ENCODE peak calls at places on chromosomes 4 and X, in ten cellular contexts. K is GM19239; B is astrocyte of the hippocampus; D is stimulated activated CD4-positive, alpha-beta T cell treated with anti-CD3 and anti-CD28 coated beads, Interleukin-12 subunit alpha, Interleukin-12 subunit beta, amount 100 ng/mL, for 4 hours; Z is AG04450; G is glomerular endothelial cell; A is activated CD4-positive, alpha-beta T cell treated with anti-CD3 and anti-CD28 coated beads, Interleukin-2, amount 10 ng/mL, durations not matched to agents 7 days and 5 days; I is neural crest cell; W is fibroblast of lung; R is NCI-H1105. F is an unnamed sample.

GRCh38 chr4:190015538-190016368 is 11.3 kb downstream of the FRG2 start:
- DNase-seq in W (no peak), K (no peak), D (no peak), I (no peak), B (no peak), G (no peak), Z (no peak), R (no peak), A (no peak), F (no peak)

GRCh38 chr4:94574616-94575015 is 122.9 kb downstream of the PDLIM5 start:
- DNase-seq in W (no peak), B (no peak), Z (no peak), D (no peak), K (no peak), R (no peak), A (no peak), I (no peak), G (no peak), F (no peak)

GRCh38 chr4:116439330-116439729 is 646.0 kb downstream of the TRAM1L1 start:
- DNase-seq in K (no peak), D (no peak), B (no peak), R (no peak), Z (no peak), G (no peak), W (no peak), A (no peak), I (no peak), F (no peak)

GRCh38 chrX:115571712-115572111 is 10.7 kb downstream of the PLS3 start:
- DNase-seq in W (no peak), K (no peak), D (no peak), G (no peak), A (no peak), B (no peak), R (no peak), Z (no peak), I (no peak), F (no peak)

GRCh38 chrX:39705299-39705698 is 392.5 kb downstream of the BCOR start:
- DNase-seq in R (peak; percentile 14), A (no peak), Z (peak; percentile 67), G (no peak), B (peak; percentile 87), W (peak; percentile 87), I (no peak), K (no peak), D (no peak), F (peak; percentile 50)

GRCh38 chr4:98181815-98182214 is 38.5 kb upstream of the STPG2 start:
- DNase-seq in W (peak; percentile 12), I (no peak), A (no peak), G (no peak), D (no peak), K (no peak), B (peak; percentile 13), Z (no peak), R (no peak), F (no peak)

GRCh38 chr4:24999392-25000104 is 31.2 kb downstream of the LGI2 start:
- DNase-seq in A (no peak), I (no peak), D (no peak), R (no peak), W (no peak), K (no peak), G (no peak), B (no peak), Z (no peak), F (no peak)

GRCh38 chr4:182738283-182739047 is 178.7 kb downstream of the DCTD start:
- DNase-seq in I (no peak), B (no peak), A (no peak), Z (no peak), G (no peak), K (no peak), D (no peak), W (peak; percentile 15), R (no peak), F (no peak)

GRCh38 chr4:177961709-177962380 is 519.6 kb upstream of the AGA start:
- DNase-seq in K (no peak), I (no peak), D (no peak), A (no peak), Z (no peak), G (no peak), W (no peak), B (no peak), R (no peak), F (no peak)

GRCh38 chr4:184950117-184950830 is 68.0 kb upstream of the HELT start:
- DNase-seq in A (no peak), I (no peak), W (no peak), D (no peak), G (no peak), R (no peak), B (no peak), K (no peak), Z (no peak), F (no peak)

GRCh38 chr4:15668566-15669435 is 12.8 kb upstream of the FAM200B start:
- DNase-seq in G (no peak), A (no peak), D (no peak), B (no peak), I (no peak), R (no peak), W (no peak), Z (no peak), K (no peak), F (no peak)

GRCh38 chr4:94411296-94411695 is 40.4 kb upstream of the PDLIM5 start:
- DNase-seq in W (no peak), R (no peak), A (no peak), D (no peak), Z (no peak), I (no peak), G (no peak), K (no peak), B (no peak), F (no peak)

GRCh38 chrX:17291998-17292658 is 82.9 kb upstream of the NHS start:
- DNase-seq in G (no peak), A (no peak), I (no peak), R (no peak), D (no peak), K (no peak), W (peak; percentile 42), B (peak; percentile 61), Z (no peak), F (no peak)

GRCh38 chrX:39152106-39152649 is 350.9 kb downstream of the MID1IP1 start:
- DNase-seq in I (peak; percentile 66), A (peak; percentile 25), B (no peak), G (no peak), W (no peak), Z (no peak), K (no peak), R (peak; percentile 81), D (peak; percentile 21), F (no peak)

GRCh38 chr4:140809671-140810070 is 53.5 kb upstream of the TBC1D9 start:
- DNase-seq in D (no peak), B (no peak), I (no peak), R (no peak), A (no peak), W (no peak), G (no peak), Z (no peak), K (no peak), F (no peak)

GRCh38 chr4:20317424-20317985 is 65.8 kb downstream of the SLIT2 start:
- DNase-seq in A (no peak), G (no peak), B (no peak), D (no peak), R (no peak), Z (no peak), W (peak; percentile 30), K (no peak), I (no peak), F (no peak)

GRCh38 chr4:23061431-23061830 is 368.7 kb downstream of the GBA3 start:
- DNase-seq in B (no peak), I (no peak), K (no peak), D (no peak), A (no peak), R (no peak), G (no peak), W (no peak), Z (no peak), F (no peak)

GRCh38 chr4:13541720-13542576 is 2.4 kb downstream of the NKX3-2 start:
- DNase-seq in R (no peak), G (no peak), K (no peak), A (peak; percentile 35), W (no peak), I (no peak), D (no peak), B (no peak), Z (no peak), F (no peak)

GRCh38 chrX:106917830-106918500 is 2.2 kb upstream of the CLDN2 start:
- DNase-seq in R (peak; percentile 20), Z (no peak), W (peak; percentile 55), G (peak; percentile 69), A (peak; percentile 6), D (no peak), I (no peak), K (no peak), B (peak; percentile 88), F (no peak)

GRCh38 chr4:179855471-179855870 is 2387.7 kb upstream of the TENM3 start:
- DNase-seq in Z (no peak), A (no peak), R (no peak), G (no peak), B (no peak), I (no peak), K (no peak), W (no peak), D (no peak), F (no peak)

GRCh38 chr4:159435561-159436023 is 332.7 kb downstream of the RAPGEF2 start:
- DNase-seq in W (no peak), I (no peak), G (no peak), A (no peak), Z (no peak), B (no peak), R (no peak), D (no peak), K (no peak), F (no peak)

F was measured in AG04449.